ENCODE peak calls at places on chromosomes 13 and 19, in four cellular contexts. V is HepG2, Z is HEK293T, C is H1. K is an unnamed sample.

GRCh38 chr19:39413269-39413902 is 917 bp downstream of the PLEKHG2 start:
- DNase-seq in V (no peak), Z (no peak), C (no peak), K (peak)

GRCh38 chr13:27924529-27925141 is 4.8 kb downstream of the PDX1 start:
- DNase-seq in Z (no peak), C (no peak), V (no peak), K (peak)

GRCh38 chr13:113350065-113350937 is 13.6 kb downstream of the GRTP1 start:
- DNase-seq in C (no peak), V (peak), Z (no peak), K (no peak)

GRCh38 chr13:76286178-76286577 is 600.0 kb downstream of the KCTD12 start:
- DNase-seq in V (no peak), Z (no peak), C (no peak), K (no peak)

GRCh38 chr13:43044720-43045301 is 21.4 kb downstream of the DNAJC15 start:
- DNase-seq in V (peak), Z (no peak), C (no peak), K (no peak)

GRCh38 chr13:76024151-76024550 is 388.0 kb downstream of the LMO7 start:
- DNase-seq in V (no peak), Z (no peak), C (no peak), K (no peak)

GRCh38 chr13:54357284-54357933 is 1328.8 kb downstream of the OLFM4 start:
- DNase-seq in V (no peak), C (no peak), Z (no peak), K (peak)

GRCh38 chr13:69571606-69572323 is 535.9 kb upstream of the ATXN8OS start:
- DNase-seq in V (no peak), C (no peak), Z (no peak), K (no peak)

GRCh38 chr13:33454844-33455256 is 169.3 kb upstream of the STARD13 start:
- DNase-seq in Z (no peak), V (no peak), C (no peak), K (no peak)

GRCh38 chr19:14048439-14049153 is 13.3 kb downstream of the PALM3 start:
- DNase-seq in V (peak), C (peak), Z (peak), K (peak)

GRCh38 chr19:37997911-37998344 is 90.9 kb downstream of the SIPA1L3 start:
- DNase-seq in V (no peak), C (no peak), Z (no peak), K (no peak)

GRCh38 chr19:16324384-16325160 is at the start of gene KLF2:
- DNase-seq in V (peak), C (no peak), Z (peak), K (peak)

GRCh38 chr19:49638360-49638759 is 1.6 kb downstream of the RRAS start:
- DNase-seq in C (no peak), Z (no peak), V (no peak), K (no peak)

GRCh38 chr13:39516140-39516539 is 86.9 kb downstream of the LHFPL6 start:
- DNase-seq in V (no peak), C (no peak), Z (no peak), K (no peak)

GRCh38 chr13:65260938-65261880 is 1968.9 kb downstream of the PCDH9 start:
- DNase-seq in V (no peak), C (no peak), Z (no peak), K (no peak)

GRCh38 chr19:43432866-43433673 is 18.4 kb downstream of the TEX101 start:
- DNase-seq in Z (peak), C (peak), V (peak), K (peak)

GRCh38 chr13:102968572-102969228 is 97.5 kb downstream of the SLC10A2 start:
- DNase-seq in Z (no peak), C (no peak), V (peak), K (no peak)

GRCh38 chr19:35144600-35145436 is 1.8 kb downstream of the FXYD7 start:
- DNase-seq in C (no peak), V (no peak), Z (peak), K (peak)

GRCh38 chr19:55304279-55304978 is 20.6 kb downstream of the BRSK1 start:
- DNase-seq in C (no peak), Z (peak), V (peak), K (peak)

GRCh38 chr19:42542791-42543190 is 14.5 kb upstream of the CEACAM1 start:
- DNase-seq in Z (no peak), V (no peak), C (no peak), K (no peak)

GRCh38 chr13:21831654-21832324 is 160.9 kb downstream of the FGF9 start:
- DNase-seq in Z (no peak), V (no peak), C (no peak), K (no peak)

GRCh38 chr19:55526216-55527196 is 10.4 kb downstream of the SBK2 start:
- DNase-seq in C (no peak), Z (no peak), V (peak), K (no peak)

GRCh38 chr19:51194527-51195315 is 30.2 kb upstream of the CD33 start:
- DNase-seq in Z (no peak), V (no peak), C (no peak), K (no peak)

GRCh38 chr13:22278336-22278929 is 607.6 kb downstream of the FGF9 start:
- DNase-seq in V (peak), Z (no peak), C (peak), K (peak)

GRCh38 chr13:45142440-45143345 is 22.4 kb downstream of the GTF2F2 start:
- DNase-seq in Z (no peak), C (no peak), V (peak), K (no peak)

GRCh38 chr19:44984005-44984404 is 17.3 kb upstream of the RELB start:
- DNase-seq in C (no peak), V (no peak), Z (no peak), K (no peak)

GRCh38 chr13:114077938-114078335 is 54.5 kb downstream of the RASA3 start:
- DNase-seq in C (no peak), V (no peak), Z (no peak), K (no peak)

GRCh38 chr19:28710278-28710677 is 502.7 kb downstream of the UQCRFS1 start:
- DNase-seq in Z (peak), V (peak), C (no peak), K (no peak)

GRCh38 chr19:6476155-6476895 is 5.3 kb downstream of the DENND1C start:
- DNase-seq in Z (peak), C (peak), V (peak), K (peak)

GRCh38 chr19:44623080-44623479 is 9.7 kb downstream of the IGSF23 start:
- DNase-seq in Z (no peak), V (no peak), C (no peak), K (no peak)

GRCh38 chr13:111401755-111402154 is 81.3 kb downstream of the TEX29 start:
- DNase-seq in V (no peak), Z (no peak), C (no peak), K (no peak)

GRCh38 chr19:39645800-39646411 is 9.8 kb upstream of the LGALS16 start:
- DNase-seq in V (peak), C (no peak), Z (no peak), K (peak)

GRCh38 chr19:8337728-8338127 is 5.3 kb downstream of the KANK3 start:
- DNase-seq in Z (no peak), V (no peak), C (no peak), K (no peak)

GRCh38 chr13:25630327-25630726 is 258.6 kb downstream of the ATP8A2 start:
- DNase-seq in V (no peak), C (no peak), Z (no peak), K (no peak)

GRCh38 chr13:38395505-38395803 is 45.8 kb downstream of the UFM1 start:
- DNase-seq in Z (no peak), V (no peak), C (no peak), K (no peak)

GRCh38 chr13:102911336-102911735 is 65.5 kb downstream of the ERCC5 start:
- DNase-seq in Z (no peak), C (no peak), V (no peak), K (no peak)

GRCh38 chr19:17883627-17884413 is 12.1 kb downstream of the SLC5A5 start:
- DNase-seq in Z (peak), V (no peak), C (no peak), K (no peak)

GRCh38 chr13:45889582-45890243 is 38.2 kb upstream of the SIAH3 start:
- DNase-seq in C (no peak), V (no peak), Z (no peak), K (no peak)

GRCh38 chr19:9791552-9792181 is 23.1 kb upstream of the ZNF846 start:
- DNase-seq in V (peak), C (peak), Z (peak), K (peak)

GRCh38 chr19:9792191-9793050 is 23.9 kb upstream of the ZNF846 start:
- DNase-seq in C (peak), V (peak), Z (peak), K (peak)

GRCh38 chr19:9789066-9789465 is 20.5 kb upstream of the ZNF846 start:
- DNase-seq in C (no peak), V (no peak), Z (no peak), K (peak)

GRCh38 chr19:9796113-9796773 is 22.6 kb downstream of the FBXL12 start:
- DNase-seq in Z (peak), C (peak), V (peak), K (peak)

GRCh38 chr19:9793051-9793591 is 24.6 kb upstream of the ZNF846 start:
- DNase-seq in V (no peak), C (no peak), Z (no peak), K (no peak)
- TF ChIP-seq SP1 in V (no peak), C (no peak), Z (no peak), K (no peak)

DNA sequence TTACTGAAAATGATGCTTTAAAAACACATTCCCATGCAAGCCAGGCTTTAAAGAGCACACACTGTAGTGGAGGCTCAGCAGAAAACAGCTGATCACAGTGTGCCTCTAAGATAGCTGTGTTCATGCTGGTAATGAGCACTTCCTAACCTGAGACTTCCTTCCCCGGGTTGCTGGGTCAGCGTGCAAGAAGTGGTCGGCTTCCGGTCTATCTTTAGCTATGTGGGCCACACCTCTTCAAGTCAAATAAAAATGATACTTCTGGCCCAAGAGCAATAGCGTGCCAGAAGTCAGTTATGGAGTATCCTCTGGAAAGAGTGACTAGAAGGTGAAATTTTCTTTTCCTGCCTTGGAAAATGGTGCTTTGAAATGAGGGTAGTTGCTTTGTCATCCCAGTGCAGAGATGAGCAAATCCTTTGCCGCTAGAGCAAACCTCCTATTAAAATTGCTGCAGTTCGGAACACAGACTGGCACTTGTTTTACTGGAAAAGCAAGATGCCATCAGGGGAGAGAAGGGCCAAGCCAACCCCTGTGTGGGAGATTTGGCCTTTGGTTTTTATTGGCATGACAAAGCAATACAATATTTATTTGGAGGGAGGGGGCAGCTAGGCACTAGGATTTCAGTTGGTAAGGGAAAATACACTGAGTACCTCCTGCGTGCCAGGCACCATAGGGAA is 64.2 kb downstream of the ARHGAP35 start:
- DNase-seq in Z (no peak), C (no peak), V (no peak), K (no peak)
- TF ChIP-seq SP1 in Z (no peak), C (no peak), V (no peak), K (no peak)

DNA sequence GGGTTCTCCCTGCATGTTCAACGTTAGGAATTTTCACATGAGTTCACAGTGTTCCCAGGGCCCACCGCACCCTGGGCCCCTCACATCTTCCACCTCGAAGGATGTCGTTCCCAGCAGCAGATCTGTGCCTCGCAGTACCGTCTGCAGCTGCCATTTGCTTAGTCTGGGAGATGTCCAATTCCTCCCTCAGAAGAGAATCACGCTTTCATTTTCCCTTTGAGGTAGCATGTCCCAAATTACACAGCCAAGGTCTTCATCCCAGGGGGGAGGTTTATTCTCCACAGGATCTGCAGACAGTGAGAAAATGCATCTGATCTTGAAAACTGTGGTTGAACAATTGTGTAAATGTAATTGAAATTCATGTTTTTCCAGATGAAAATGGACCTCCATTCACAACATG is 150.2 kb downstream of the DCT start:
- DNase-seq in C (no peak), V (no peak), Z (no peak), K (no peak)
- TF ChIP-seq SP1 in C (no peak), V (no peak), Z (no peak), K (no peak)

GRCh38 chr19:29881386-29881785 is 60.7 kb upstream of the URI1 start:
- DNase-seq in Z (no peak), C (no peak), V (no peak), K (no peak)
- TF ChIP-seq SP1 in Z (no peak), C (no peak), V (no peak), K (no peak)

GRCh38 chr13:77353980-77354379 is 27.1 kb upstream of the MYCBP2 start:
- DNase-seq in Z (no peak), C (no peak), V (no peak), K (no peak)
- TF ChIP-seq SP1 in Z (no peak), C (no peak), V (no peak), K (no peak)

K was measured in WTC11.